ENCODE peak calls at places on chromosomes 16 and 17, in six cellular contexts. P is IMR-90, Z is esophagus muscularis mucosa, N is A549, D is right atrium auricular region, B is heart right ventricle. K is an unnamed sample. For H3K4me1, the result is how much of the 10 kb centered on the place peaks cover.

GRCh38 chr16:81456523-81457325 is 12.1 kb downstream of the CMIP start:
- DNase-seq in P (no peak), Z (no peak), N (no peak), D (no peak), B (no peak), K (no peak)

GRCh38 chr16:29811896-29812665 is at the start of gene PRRT2:
- DNase-seq in P (peak), Z (no peak), N (no peak), D (no peak), B (peak), K (peak)

GRCh38 chr16:89371968-89372634 is 118.3 kb downstream of the ANKRD11 start:
- DNase-seq in P (peak), Z (no peak), N (no peak), D (no peak), B (no peak), K (no peak)

GRCh38 chr17:55487727-55488436 is 23.4 kb downstream of the SMIM36 start:
- DNase-seq in P (no peak), Z (no peak), N (peak), D (no peak), B (no peak), K (no peak)

GRCh38 chr16:11107781-11108465 is 148.1 kb downstream of the SOCS1 start:
- DNase-seq in P (peak), Z (no peak), N (no peak), D (no peak), B (no peak), K (no peak)

GRCh38 chr16:15958703-15959348 is 9.4 kb downstream of the ABCC1 start:
- DNase-seq in P (no peak), Z (no peak), N (no peak), D (no peak), B (no peak), K (no peak)

GRCh38 chr16:19417640-19418039 is at the start of gene TMC5:
- DNase-seq in P (no peak), Z (no peak), N (no peak), D (no peak), B (no peak), K (no peak)

GRCh38 chr16:3495166-3495565 is at the start of gene C16orf90:
- DNase-seq in P (no peak), Z (no peak), N (no peak), D (no peak), B (no peak), K (no peak)

GRCh38 chr16:88631920-88632586 is 6.3 kb upstream of the IL17C start:
- DNase-seq in P (no peak), Z (no peak), N (no peak), D (no peak), B (no peak), K (no peak)

GRCh38 chr16:85220125-85220839 is 108.0 kb upstream of the CIBAR2 start:
- DNase-seq in P (peak), Z (no peak), N (no peak), D (no peak), B (peak), K (peak)

GRCh38 chr17:30196504-30196903 is 39.0 kb downstream of the SLC6A4 start:
- DNase-seq in P (no peak), Z (no peak), N (no peak), D (no peak), B (no peak), K (no peak)

GRCh38 chr17:47696717-47697642 is 3.0 kb downstream of the TBKBP1 start:
- DNase-seq in P (no peak), Z (no peak), N (no peak), D (no peak), B (no peak), K (no peak)

GRCh38 chr16:77359065-77359502 is 75.8 kb downstream of the ADAMTS18 start:
- DNase-seq in P (peak), Z (no peak), N (peak), D (no peak), B (no peak), K (no peak)

GRCh38 chr17:8940866-8941471 is 24.5 kb downstream of the PIK3R5 start:
- DNase-seq in P (no peak), Z (no peak), N (no peak), D (no peak), B (no peak), K (no peak)

GRCh38 chr17:46191332-46192210 is 1.7 kb downstream of the KANSL1 start:
- DNase-seq in P (no peak), Z (no peak), N (peak), D (no peak), B (no peak), K (no peak)

GRCh38 chr16:89525146-89525913 is 17.1 kb downstream of the SPG7 start:
- DNase-seq in P (no peak), Z (no peak), N (no peak), D (no peak), B (peak), K (peak)

GRCh38 chr17:76272541-76273434 is 7.6 kb downstream of the UBALD2 start:
- DNase-seq in P (no peak), Z (no peak), N (no peak), D (no peak), B (no peak), K (no peak)

GRCh38 chr17:76268991-76269981 is 4.1 kb downstream of the UBALD2 start:
- DNase-seq in P (no peak), Z (no peak), N (no peak), D (no peak), B (no peak), K (peak)

GRCh38 chr17:76270127-76270592 is 5.0 kb downstream of the UBALD2 start:
- DNase-seq in P (no peak), Z (no peak), N (no peak), D (no peak), B (no peak), K (no peak)

GRCh38 chr17:76271669-76272540 is 6.8 kb downstream of the UBALD2 start:
- DNase-seq in P (no peak), Z (no peak), N (no peak), D (no peak), B (no peak), K (no peak)

DNA sequence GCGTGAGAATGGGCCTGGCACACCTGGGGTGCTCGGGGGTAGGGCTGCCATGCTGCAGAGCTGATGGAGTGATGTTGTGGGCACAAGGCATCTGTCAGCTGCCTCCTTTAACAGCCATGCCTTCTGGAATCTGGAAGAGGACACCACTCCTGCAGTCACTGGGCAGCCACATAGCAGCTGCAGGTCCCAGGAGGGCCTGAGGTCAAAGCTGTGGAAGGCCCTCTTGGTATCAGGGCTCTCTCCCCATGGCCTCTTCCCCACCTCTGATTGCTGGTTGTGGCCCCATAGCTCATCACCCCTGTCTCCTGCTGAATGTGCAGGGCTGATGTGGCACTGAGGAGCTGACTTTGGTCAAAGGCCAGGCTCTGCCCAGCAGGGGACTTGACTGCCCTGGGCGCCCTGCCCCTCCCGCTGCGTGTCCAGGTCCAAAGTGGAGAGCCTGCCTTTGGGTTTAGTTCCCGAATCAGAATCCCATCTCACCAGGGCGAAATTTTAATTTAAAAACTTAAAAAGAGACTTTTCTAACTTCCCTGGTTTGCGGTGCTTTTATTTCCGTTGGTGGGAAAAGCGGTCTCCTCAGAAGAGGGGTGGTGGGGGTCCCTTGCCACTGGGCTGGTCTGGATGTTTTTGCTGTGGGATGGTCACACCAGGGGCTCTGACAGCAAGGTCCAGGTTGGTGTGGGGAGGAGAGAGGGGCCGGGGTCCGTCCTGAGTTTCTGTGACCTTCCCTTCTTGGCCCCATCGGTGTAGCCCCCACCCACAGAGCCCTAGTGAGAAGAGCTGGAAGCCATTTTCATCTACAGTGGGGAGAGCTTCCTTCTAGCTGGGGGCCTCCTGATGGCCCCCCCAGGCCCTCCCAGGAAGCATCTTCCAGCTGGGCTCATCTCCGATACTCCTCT is 5.9 kb downstream of the UBALD2 start:
- DNase-seq in P (no peak), Z (no peak), N (no peak), D (no peak), B (no peak), K (no peak)
- H3K4me1 ChIP-seq in P (under half), Z (half or more), N (under half), D (under half), B (half or more), K (under half)

GRCh38 chr17:1162116-1162855 is 17.5 kb downstream of the ABR start:
- DNase-seq in P (no peak), Z (no peak), N (no peak), D (no peak), B (no peak), K (no peak)

GRCh38 chr17:1160591-1161041 is 19.2 kb downstream of the ABR start:
- DNase-seq in P (no peak), Z (no peak), N (no peak), D (no peak), B (no peak), K (no peak)

GRCh38 chr17:1159781-1160180 is 20.0 kb downstream of the ABR start:
- DNase-seq in P (no peak), Z (no peak), N (no peak), D (no peak), B (no peak), K (no peak)

GRCh38 chr17:1156864-1157263 is 22.9 kb downstream of the ABR start:
- DNase-seq in P (no peak), Z (no peak), N (no peak), D (no peak), B (no peak), K (no peak)

GRCh38 chr17:1158879-1159278 is 20.9 kb downstream of the ABR start:
- DNase-seq in P (peak), Z (no peak), N (no peak), D (no peak), B (no peak), K (no peak)
- H3K27ac ChIP-seq in P (no peak), Z (no peak), N (no peak), D (no peak), B (no peak), K (no peak)

DNA sequence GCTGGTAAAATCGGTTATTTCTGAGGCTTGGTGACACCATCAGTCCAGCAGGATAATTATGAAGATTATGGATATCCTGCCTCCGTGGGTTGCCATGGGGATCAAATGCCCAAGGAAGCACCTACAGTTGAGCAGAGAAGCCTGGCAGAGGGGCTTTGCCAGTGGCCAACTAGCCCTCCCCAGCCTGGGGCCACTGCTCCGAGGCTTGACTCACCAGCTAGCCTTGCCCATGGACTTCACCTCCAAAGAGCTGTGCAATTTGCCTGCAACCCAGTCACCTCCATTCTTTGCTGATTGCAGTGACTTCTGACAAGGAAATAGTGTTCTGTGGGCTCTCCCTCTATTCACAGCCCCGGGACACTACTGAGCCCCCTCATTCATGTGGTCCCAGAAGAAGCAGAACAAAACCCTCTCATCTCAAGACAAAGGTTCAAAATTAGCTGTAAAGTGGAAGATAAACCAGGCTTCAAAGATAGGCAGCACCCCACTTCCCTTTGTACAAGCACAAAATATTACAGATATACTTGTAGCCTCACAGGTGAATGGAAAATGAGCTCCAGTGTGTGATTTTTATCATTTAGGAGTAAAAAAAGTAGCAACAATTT is 1.6 kb downstream of the PECAM1 start:
- DNase-seq in P (no peak), Z (no peak), N (no peak), D (no peak), B (no peak), K (no peak)
- H3K4me3 ChIP-seq in P (no peak), Z (peak), N (no peak), D (peak), B (peak), K (peak)

GRCh38 chr17:64403881-64404460 is 13.3 kb upstream of the PECAM1 start:
- DNase-seq in P (no peak), Z (no peak), N (no peak), D (no peak), B (no peak), K (no peak)
- H3K4me1 ChIP-seq in P (under half), Z (under half), N (under half), D (under half), B (under half), K (under half)

GRCh38 chr17:68511254-68511670 is 968 bp upstream of the PRKAR1A start:
- DNase-seq in P (no peak), Z (no peak), N (no peak), D (peak), B (no peak), K (no peak)

GRCh38 chr17:68511671-68512246 is 471 bp upstream of the PRKAR1A start:
- DNase-seq in P (peak), Z (no peak), N (peak), D (peak), B (peak), K (peak)

GRCh38 chr17:68512247-68512966 is at the start of gene PRKAR1A:
- DNase-seq in P (peak), Z (peak), N (peak), D (peak), B (peak), K (peak)

GRCh38 chr17:68507581-68507980 is 4.6 kb upstream of the PRKAR1A start:
- DNase-seq in P (no peak), Z (no peak), N (no peak), D (no peak), B (no peak), K (no peak)

GRCh38 chr17:68509151-68510057 is 2.8 kb upstream of the PRKAR1A start:
- DNase-seq in P (no peak), Z (no peak), N (no peak), D (no peak), B (peak), K (peak)
- H3K27ac ChIP-seq in P (no peak), Z (no peak), N (no peak), D (peak), B (no peak), K (peak)

DNA sequence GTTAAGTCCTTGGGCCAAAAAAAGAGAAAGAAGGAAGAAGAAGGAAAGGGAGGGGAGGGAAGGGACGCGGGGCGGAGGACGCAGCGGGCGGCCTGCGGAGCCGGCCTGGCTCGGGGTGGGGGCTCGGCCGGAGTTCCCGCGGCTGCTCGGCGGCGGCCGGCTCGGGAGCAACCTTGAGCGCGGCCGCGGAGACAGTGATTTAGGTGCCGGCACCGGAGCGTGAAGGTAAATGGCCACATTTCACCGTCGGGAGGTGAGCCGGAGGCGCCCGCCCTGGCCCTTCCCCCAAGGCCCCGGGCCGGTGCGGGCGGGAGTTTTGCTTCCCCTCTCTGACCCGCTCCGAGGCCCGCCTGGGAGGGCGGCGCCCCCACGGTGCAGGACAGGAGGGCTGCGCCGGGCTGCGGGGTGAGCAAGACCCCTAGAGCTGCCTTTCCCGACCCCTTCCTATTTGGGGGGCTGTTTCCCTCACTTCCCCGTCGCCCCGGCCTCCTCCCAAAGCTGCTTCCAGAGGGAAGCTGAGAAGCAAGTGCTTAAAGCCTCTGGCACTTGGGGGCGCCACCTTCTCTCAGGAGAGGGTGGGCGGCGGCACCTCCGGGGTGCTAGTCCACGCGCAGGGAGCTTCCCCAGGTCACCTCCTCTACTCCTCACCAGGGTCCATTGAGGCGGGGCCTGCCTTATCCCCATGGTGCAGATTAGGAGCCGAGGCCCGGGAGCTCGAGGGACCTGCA is 56.5 kb downstream of the MRM1 start:
- DNase-seq in P (no peak), Z (no peak), N (peak), D (no peak), B (no peak), K (no peak)
- H3K4me3 ChIP-seq in P (no peak), Z (peak), N (no peak), D (peak), B (peak), K (peak)

GRCh38 chr17:59367657-59368045 is 36.2 kb downstream of the YPEL2 start:
- DNase-seq in P (no peak), Z (no peak), N (no peak), D (no peak), B (no peak), K (no peak)

GRCh38 chr17:59366773-59367656 is 35.6 kb downstream of the YPEL2 start:
- DNase-seq in P (peak), Z (no peak), N (no peak), D (no peak), B (no peak), K (peak)

GRCh38 chr17:59366040-59366757 is 34.7 kb downstream of the YPEL2 start:
- DNase-seq in P (no peak), Z (no peak), N (no peak), D (no peak), B (no peak), K (no peak)

GRCh38 chr17:59362811-59363205 is 31.4 kb downstream of the YPEL2 start:
- DNase-seq in P (no peak), Z (no peak), N (no peak), D (no peak), B (no peak), K (no peak)

DNA sequence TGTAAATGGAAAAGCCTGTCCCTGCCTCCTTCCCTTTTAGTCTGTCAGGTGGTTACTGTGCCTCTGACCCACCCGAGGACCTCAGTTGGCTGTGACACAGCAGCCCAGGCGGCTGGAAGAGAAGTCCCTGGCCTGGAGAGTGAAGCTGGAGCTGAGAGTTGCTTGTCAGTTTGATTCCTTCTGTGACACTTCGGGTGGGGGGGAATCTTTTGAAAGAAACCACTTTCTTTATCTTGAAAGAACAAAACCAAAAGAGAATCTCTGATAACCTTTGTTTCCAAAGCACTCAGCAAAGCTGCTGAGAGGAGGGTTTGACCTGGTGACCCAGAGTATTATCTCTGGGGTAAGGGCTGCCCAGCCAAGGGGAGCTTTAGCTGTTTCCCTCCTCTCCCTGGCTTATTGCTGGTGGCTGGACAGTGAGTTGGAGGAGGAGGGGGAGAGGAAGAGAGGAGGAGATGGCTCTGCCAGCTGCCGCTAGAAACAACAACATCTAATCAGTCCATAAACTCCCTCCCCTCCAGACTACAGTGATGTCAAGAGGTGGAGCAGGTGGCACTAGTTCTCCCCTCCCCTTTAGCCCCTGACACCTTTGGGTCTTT is 34.0 kb downstream of the YPEL2 start:
- DNase-seq in P (no peak), Z (no peak), N (no peak), D (no peak), B (no peak), K (peak)
- H3K4me1 ChIP-seq in P (under half), Z (half or more), N (under half), D (under half), B (half or more), K (half or more)

GRCh38 chr16:87570938-87571867 is 31.1 kb upstream of the JPH3 start:
- DNase-seq in P (peak), Z (no peak), N (peak), D (peak), B (peak), K (no peak)

GRCh38 chr16:87569601-87570559 is 32.4 kb upstream of the JPH3 start:
- DNase-seq in P (no peak), Z (no peak), N (no peak), D (no peak), B (no peak), K (no peak)

GRCh38 chr16:87572959-87573358 is 29.3 kb upstream of the JPH3 start:
- DNase-seq in P (no peak), Z (no peak), N (no peak), D (no peak), B (no peak), K (no peak)

GRCh38 chr16:87570564-87570937 is 31.8 kb upstream of the JPH3 start:
- DNase-seq in P (no peak), Z (no peak), N (no peak), D (no peak), B (no peak), K (no peak)

DNA sequence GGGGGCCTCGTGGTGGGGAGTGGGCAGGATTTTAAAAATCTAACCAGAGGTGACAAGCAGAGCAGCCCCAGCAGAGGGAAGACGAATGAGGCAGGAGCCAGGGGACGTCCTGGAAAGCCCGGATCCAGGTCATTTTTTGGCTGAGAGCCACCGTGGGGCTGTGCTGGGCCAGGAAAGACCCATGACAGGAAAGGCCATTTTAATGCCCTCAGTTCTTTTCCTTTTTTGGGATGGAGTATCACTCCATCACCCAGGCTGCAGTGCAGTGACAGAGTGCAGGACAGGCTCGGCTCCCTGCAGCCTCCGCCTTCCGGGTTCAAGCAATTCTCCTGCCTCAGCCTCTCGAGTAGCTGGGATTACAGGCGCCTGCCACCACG is 30.5 kb upstream of the JPH3 start:
- DNase-seq in P (no peak), Z (no peak), N (no peak), D (no peak), B (no peak), K (no peak)
- H3K27ac ChIP-seq in P (no peak), Z (peak), N (no peak), D (peak), B (no peak), K (no peak)

K was measured in heart left ventricle.